ENCODE peak calls at places on chromosomes 2 and 18, in eight cellular contexts. One of them, this sample, is unnamed.

GRCh38 chr2:174300114-174300513 is 34.6 kb upstream of the SP9 start:
- DNase-seq in brain microvascular endothelial cell: no peak
- DNase-seq in astrocyte of the hippocampus: no peak
- DNase-seq in DMS153: no peak
- DNase-seq in CD4-positive, alpha-beta T cell: no peak
- DNase-seq in activated CD8-positive, alpha-beta memory T cell treated with anti-CD3 and anti-CD28 coated beads for 1 hour: no peak
- DNase-seq in Right ventricle myocardium superior: no peak
- DNase-seq in activated CD4-positive, alpha-beta T cell treated with anti-CD3 and anti-CD28 coated beads for 24 hours: no peak
- DNase-seq in this sample: no peak

GRCh38 chr2:103959174-103960125 is 894.5 kb upstream of the POU3F3 start:
- DNase-seq in brain microvascular endothelial cell: peak
- DNase-seq in astrocyte of the hippocampus: peak
- DNase-seq in DMS153: peak
- DNase-seq in CD4-positive, alpha-beta T cell: no peak
- DNase-seq in activated CD8-positive, alpha-beta memory T cell treated with anti-CD3 and anti-CD28 coated beads for 1 hour: no peak
- DNase-seq in Right ventricle myocardium superior: no peak
- DNase-seq in activated CD4-positive, alpha-beta T cell treated with anti-CD3 and anti-CD28 coated beads for 24 hours: no peak
- DNase-seq in this sample: no peak

GRCh38 chr2:49050265-49050664 is 104.0 kb downstream of the FSHR start:
- DNase-seq in brain microvascular endothelial cell: no peak
- DNase-seq in astrocyte of the hippocampus: no peak
- DNase-seq in DMS153: no peak
- DNase-seq in CD4-positive, alpha-beta T cell: no peak
- DNase-seq in activated CD8-positive, alpha-beta memory T cell treated with anti-CD3 and anti-CD28 coated beads for 1 hour: no peak
- DNase-seq in Right ventricle myocardium superior: no peak
- DNase-seq in activated CD4-positive, alpha-beta T cell treated with anti-CD3 and anti-CD28 coated beads for 24 hours: no peak
- DNase-seq in this sample: no peak

GRCh38 chr2:30276455-30276911 is 45.1 kb downstream of the LBH start:
- DNase-seq in brain microvascular endothelial cell: no peak
- DNase-seq in astrocyte of the hippocampus: no peak
- DNase-seq in DMS153: no peak
- DNase-seq in CD4-positive, alpha-beta T cell: no peak
- DNase-seq in activated CD8-positive, alpha-beta memory T cell treated with anti-CD3 and anti-CD28 coated beads for 1 hour: no peak
- DNase-seq in Right ventricle myocardium superior: no peak
- DNase-seq in activated CD4-positive, alpha-beta T cell treated with anti-CD3 and anti-CD28 coated beads for 24 hours: no peak
- DNase-seq in this sample: no peak

GRCh38 chr2:30293303-30293912 is 62.1 kb downstream of the LBH start:
- DNase-seq in brain microvascular endothelial cell: peak
- DNase-seq in astrocyte of the hippocampus: peak
- DNase-seq in DMS153: no peak
- DNase-seq in CD4-positive, alpha-beta T cell: no peak
- DNase-seq in activated CD8-positive, alpha-beta memory T cell treated with anti-CD3 and anti-CD28 coated beads for 1 hour: no peak
- DNase-seq in Right ventricle myocardium superior: no peak
- DNase-seq in activated CD4-positive, alpha-beta T cell treated with anti-CD3 and anti-CD28 coated beads for 24 hours: no peak
- DNase-seq in this sample: no peak

GRCh38 chr2:151959203-151959602 is 131.0 kb upstream of the ARL5A start:
- DNase-seq in brain microvascular endothelial cell: no peak
- DNase-seq in astrocyte of the hippocampus: peak
- DNase-seq in DMS153: no peak
- DNase-seq in CD4-positive, alpha-beta T cell: no peak
- DNase-seq in activated CD8-positive, alpha-beta memory T cell treated with anti-CD3 and anti-CD28 coated beads for 1 hour: no peak
- DNase-seq in Right ventricle myocardium superior: no peak
- DNase-seq in activated CD4-positive, alpha-beta T cell treated with anti-CD3 and anti-CD28 coated beads for 24 hours: no peak
- DNase-seq in this sample: no peak

GRCh38 chr2:56244911-56245530 is 61.2 kb downstream of the CCDC85A start:
- DNase-seq in brain microvascular endothelial cell: no peak
- DNase-seq in astrocyte of the hippocampus: peak
- DNase-seq in DMS153: no peak
- DNase-seq in CD4-positive, alpha-beta T cell: no peak
- DNase-seq in activated CD8-positive, alpha-beta memory T cell treated with anti-CD3 and anti-CD28 coated beads for 1 hour: no peak
- DNase-seq in Right ventricle myocardium superior: no peak
- DNase-seq in activated CD4-positive, alpha-beta T cell treated with anti-CD3 and anti-CD28 coated beads for 24 hours: no peak
- DNase-seq in this sample: no peak

GRCh38 chr2:40168032-40168431 is 283.9 kb downstream of the SLC8A1 start:
- DNase-seq in brain microvascular endothelial cell: no peak
- DNase-seq in astrocyte of the hippocampus: no peak
- DNase-seq in DMS153: no peak
- DNase-seq in CD4-positive, alpha-beta T cell: no peak
- DNase-seq in activated CD8-positive, alpha-beta memory T cell treated with anti-CD3 and anti-CD28 coated beads for 1 hour: no peak
- DNase-seq in Right ventricle myocardium superior: no peak
- DNase-seq in activated CD4-positive, alpha-beta T cell treated with anti-CD3 and anti-CD28 coated beads for 24 hours: no peak
- DNase-seq in this sample: no peak

GRCh38 chr18:44839239-44839666 is 158.6 kb downstream of the SETBP1 start:
- DNase-seq in brain microvascular endothelial cell: peak
- DNase-seq in astrocyte of the hippocampus: peak
- DNase-seq in DMS153: peak
- DNase-seq in CD4-positive, alpha-beta T cell: peak
- DNase-seq in activated CD8-positive, alpha-beta memory T cell treated with anti-CD3 and anti-CD28 coated beads for 1 hour: peak
- DNase-seq in Right ventricle myocardium superior: peak
- DNase-seq in activated CD4-positive, alpha-beta T cell treated with anti-CD3 and anti-CD28 coated beads for 24 hours: peak
- DNase-seq in this sample: no peak